ENCODE peak calls at places on chromosomes 4 and X, in six cellular contexts. K, B, Y, V, E and D are unnamed samples.

GRCh38 chr4:72326692-72327632 is 242.1 kb downstream of the ADAMTS3 start:
- DNase-seq in K (no peak), B (no peak), Y (no peak), V (peak), E (no peak), D (no peak)

GRCh38 chr4:165308606-165309005 is 18.9 kb upstream of the MSMO1 start:
- DNase-seq in K (no peak), B (no peak), Y (no peak), V (peak), E (no peak), D (no peak)

GRCh38 chr4:138005486-138005885 is 236.7 kb downstream of the SLC7A11 start:
- DNase-seq in K (no peak), B (no peak), Y (no peak), V (no peak), E (no peak), D (no peak)

GRCh38 chrX:6021316-6022091 is 207.2 kb downstream of the NLGN4X start:
- DNase-seq in K (no peak), B (no peak), Y (no peak), V (peak), E (no peak), D (no peak)

GRCh38 chr4:80201326-80202151 is 4.2 kb downstream of the PRDM8 start:
- DNase-seq in K (peak), B (peak), Y (no peak), V (peak), E (peak), D (no peak)

GRCh38 chrX:111568356-111568755 is 56.9 kb downstream of the SERTM2 start:
- DNase-seq in K (no peak), B (no peak), Y (no peak), V (peak), E (no peak), D (no peak)

GRCh38 chrX:51759055-51759454 is 15.8 kb downstream of the GSPT2 start:
- DNase-seq in K (no peak), B (no peak), Y (no peak), V (no peak), E (no peak), D (no peak)

GRCh38 chrX:40383360-40383759 is 197.4 kb upstream of the ATP6AP2 start:
- DNase-seq in K (no peak), B (no peak), Y (no peak), V (no peak), E (no peak), D (no peak)

GRCh38 chrX:151825927-151826471 is 86.7 kb upstream of the MAGEA4 start:
- DNase-seq in K (peak), B (no peak), Y (no peak), V (peak), E (peak), D (no peak)

GRCh38 chrX:81957900-81958545 is 756.1 kb downstream of the SH3BGRL start:
- DNase-seq in K (no peak), B (no peak), Y (no peak), V (peak), E (no peak), D (no peak)

GRCh38 chrX:109635151-109635550 is 10.2 kb upstream of the KCNE5 start:
- DNase-seq in K (no peak), B (no peak), Y (no peak), V (peak), E (no peak), D (no peak)

GRCh38 chr4:155415662-155416061 is 38.9 kb upstream of the MAP9 start:
- DNase-seq in K (no peak), B (no peak), Y (no peak), V (no peak), E (no peak), D (no peak)

GRCh38 chrX:93874554-93874953 is 200.5 kb downstream of the FAM133A start:
- DNase-seq in K (no peak), B (no peak), Y (no peak), V (peak), E (peak), D (no peak)

GRCh38 chrX:18575744-18576143 is 96.2 kb downstream of the RS1 start:
- DNase-seq in K (no peak), B (no peak), Y (no peak), V (peak), E (no peak), D (no peak)

GRCh38 chr4:154622598-154622997 is 10.1 kb upstream of the FGG start:
- DNase-seq in K (no peak), B (no peak), Y (no peak), V (peak), E (no peak), D (no peak)

GRCh38 chr4:85482000-85482738 is 7.2 kb downstream of the ARHGAP24 start:
- DNase-seq in K (no peak), B (no peak), Y (no peak), V (no peak), E (no peak), D (no peak)

GRCh38 chr4:82360298-82361177 is 13.3 kb downstream of the HNRNPD start:
- DNase-seq in K (no peak), B (no peak), Y (no peak), V (peak), E (no peak), D (no peak)

GRCh38 chr4:88533088-88533790 is 9.7 kb upstream of the PYURF start:
- DNase-seq in K (no peak), B (no peak), Y (no peak), V (peak), E (no peak), D (no peak)

GRCh38 chr4:107619065-107619464 is 101.0 kb downstream of the PAPSS1 start:
- DNase-seq in K (no peak), B (no peak), Y (no peak), V (no peak), E (peak), D (no peak)

GRCh38 chrX:15447985-15448639 is 45.0 kb downstream of the PIR start:
- DNase-seq in K (no peak), B (no peak), Y (no peak), V (no peak), E (no peak), D (no peak)

GRCh38 chrX:23008431-23009099 is 8.8 kb downstream of the DDX53 start:
- DNase-seq in K (no peak), B (no peak), Y (no peak), V (peak), E (no peak), D (no peak)

GRCh38 chr4:16126714-16127113 is 42.9 kb upstream of the PROM1 start:
- DNase-seq in K (no peak), B (no peak), Y (no peak), V (no peak), E (no peak), D (no peak)

GRCh38 chrX:107571296-107571998 is 56.9 kb upstream of the PRPS1 start:
- DNase-seq in K (no peak), B (no peak), Y (no peak), V (peak), E (no peak), D (no peak)

GRCh38 chrX:54357414-54358377 is at the start of gene WNK3:
- DNase-seq in K (peak), B (peak), Y (peak), V (peak), E (no peak), D (no peak)

GRCh38 chr4:17552427-17552826 is 24.6 kb upstream of the LAP3 start:
- DNase-seq in K (no peak), B (no peak), Y (no peak), V (no peak), E (no peak), D (no peak)

GRCh38 chr4:41143721-41144379 is 70.5 kb downstream of the APBB2 start:
- DNase-seq in K (no peak), B (no peak), Y (no peak), V (no peak), E (no peak), D (no peak)
- TF ChIP-seq CTCF in K (no peak), B (no peak), Y (no peak), V (no peak), E (no peak), D (no peak)

GRCh38 chrX:9180623-9181022 is 146.7 kb upstream of the FAM9B start:
- DNase-seq in K (no peak), B (no peak), Y (no peak), V (no peak), E (no peak), D (no peak)
- TF ChIP-seq CTCF in K (no peak), B (no peak), Y (no peak), V (no peak), E (no peak), D (no peak)

GRCh38 chrX:13750812-13751211 is 16.3 kb downstream of the OFD1 start:
- DNase-seq in K (no peak), B (no peak), Y (no peak), V (no peak), E (no peak), D (no peak)

GRCh38 chrX:13748486-13748885 is 13.9 kb downstream of the OFD1 start:
- DNase-seq in K (no peak), B (no peak), Y (no peak), V (no peak), E (no peak), D (no peak)

GRCh38 chrX:13747836-13748235 is 13.3 kb downstream of the OFD1 start:
- DNase-seq in K (no peak), B (no peak), Y (no peak), V (peak), E (peak), D (no peak)

GRCh38 chrX:13752141-13752540 is 17.6 kb downstream of the OFD1 start:
- DNase-seq in K (no peak), B (no peak), Y (no peak), V (peak), E (no peak), D (no peak)

GRCh38 chrX:13750204-13750603 is 15.7 kb downstream of the OFD1 start:
- DNase-seq in K (no peak), B (no peak), Y (no peak), V (peak), E (no peak), D (no peak)
- TF ChIP-seq CTCF in K (peak), B (no peak), Y (peak), V (peak), E (peak), D (peak)

GRCh38 chrX:37824491-37825224 is 22.7 kb downstream of the DYNLT3 start:
- DNase-seq in K (no peak), B (no peak), Y (no peak), V (no peak), E (no peak), D (no peak)

GRCh38 chrX:37830371-37830770 is 17.0 kb downstream of the DYNLT3 start:
- DNase-seq in K (no peak), B (no peak), Y (no peak), V (no peak), E (no peak), D (no peak)

GRCh38 chrX:37825225-37825842 is 22.0 kb downstream of the DYNLT3 start:
- DNase-seq in K (peak), B (no peak), Y (no peak), V (peak), E (no peak), D (no peak)
- TF ChIP-seq CTCF in K (peak), B (peak), Y (peak), V (peak), E (peak), D (peak)

GRCh38 chr4:98143001-98143899 is at the start of gene STPG2:
- DNase-seq in K (peak), B (peak), Y (peak), V (peak), E (peak), D (peak)
- TF ChIP-seq CTCF in K (no peak), B (no peak), Y (peak), V (peak), E (peak), D (peak)

DNA sequence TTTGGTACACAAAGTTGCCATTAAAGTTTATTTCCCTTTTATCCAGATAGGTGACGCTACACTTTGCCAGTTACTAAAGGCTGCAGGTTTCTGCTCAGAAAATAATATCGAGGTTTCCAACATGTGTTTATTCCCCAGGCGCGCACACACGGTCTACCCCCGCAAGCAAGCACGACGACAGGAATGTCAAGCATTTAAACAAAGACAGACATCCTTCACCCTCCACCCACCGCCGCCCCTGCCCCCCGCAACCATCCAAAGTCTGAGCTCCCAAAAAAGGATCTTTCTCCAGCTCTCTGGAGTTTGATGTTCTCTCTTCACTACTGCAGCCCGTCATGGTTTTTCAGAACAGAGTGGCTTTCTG is 1.3 kb upstream of the PCDH7 start:
- DNase-seq in K (no peak), B (no peak), Y (no peak), V (peak), E (no peak), D (no peak)
- TF ChIP-seq CTCF in K (peak), B (no peak), Y (no peak), V (peak), E (no peak), D (peak)

DNA sequence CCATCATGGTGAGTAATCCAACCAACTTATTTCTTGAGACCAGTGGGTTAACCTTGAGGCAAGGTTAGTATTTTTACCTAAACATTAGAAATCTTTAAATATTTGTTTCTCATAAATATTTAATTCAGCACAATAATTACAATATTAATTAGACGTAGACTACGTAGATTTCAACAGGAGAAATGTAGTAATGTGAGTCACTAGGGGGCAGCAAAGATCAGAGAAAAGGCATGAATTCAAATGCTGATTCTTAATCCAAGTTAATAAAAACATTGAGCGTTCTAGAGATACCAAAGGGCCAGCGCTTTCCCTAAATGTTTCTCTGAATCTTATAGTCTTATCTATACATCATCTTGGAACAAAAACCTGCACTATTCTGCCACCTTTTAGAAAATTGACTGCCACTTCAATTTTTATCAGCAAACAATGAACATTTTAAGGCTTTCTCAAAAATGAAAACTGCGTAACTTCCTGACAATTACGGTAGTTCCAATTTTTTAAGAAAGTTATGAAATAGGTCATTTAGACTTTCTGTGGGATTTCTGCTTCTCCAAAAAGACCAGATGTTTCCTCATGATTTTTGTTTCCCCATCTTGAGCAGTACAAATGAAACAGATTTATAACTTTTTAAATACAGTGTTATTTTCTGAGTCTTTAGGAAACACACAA is 180.7 kb downstream of the GASK1B start:
- DNase-seq in K (no peak), B (no peak), Y (no peak), V (peak), E (peak), D (no peak)
- TF ChIP-seq CTCF in K (peak), B (peak), Y (peak), V (peak), E (peak), D (peak)

GRCh38 chrX:135528756-135529155 is 8.3 kb downstream of the INTS6L start:
- DNase-seq in K (no peak), B (no peak), Y (no peak), V (peak), E (no peak), D (no peak)

GRCh38 chrX:135530097-135530496 is 9.6 kb downstream of the INTS6L start:
- DNase-seq in K (no peak), B (no peak), Y (no peak), V (no peak), E (no peak), D (no peak)

GRCh38 chrX:135531813-135532212 is 11.4 kb downstream of the INTS6L start:
- DNase-seq in K (no peak), B (no peak), Y (no peak), V (peak), E (no peak), D (no peak)

GRCh38 chrX:135522878-135523693 is 2.6 kb downstream of the INTS6L start:
- DNase-seq in K (no peak), B (no peak), Y (no peak), V (no peak), E (no peak), D (no peak)

GRCh38 chrX:135528274-135528673 is 7.8 kb downstream of the INTS6L start:
- DNase-seq in K (no peak), B (no peak), Y (no peak), V (no peak), E (no peak), D (no peak)
- TF ChIP-seq CTCF in K (no peak), B (no peak), Y (no peak), V (no peak), E (no peak), D (no peak)

GRCh38 chrX:112735147-112735546 is 55.4 kb upstream of the LHFPL1 start:
- DNase-seq in K (no peak), B (no peak), Y (no peak), V (no peak), E (no peak), D (no peak)

GRCh38 chrX:112736310-112736709 is 56.6 kb upstream of the LHFPL1 start:
- DNase-seq in K (no peak), B (no peak), Y (no peak), V (no peak), E (no peak), D (no peak)

GRCh38 chrX:112734250-112734649 is 54.5 kb upstream of the LHFPL1 start:
- DNase-seq in K (no peak), B (no peak), Y (no peak), V (no peak), E (no peak), D (no peak)

GRCh38 chrX:112731793-112732192 is 52.1 kb upstream of the LHFPL1 start:
- DNase-seq in K (no peak), B (no peak), Y (no peak), V (no peak), E (no peak), D (no peak)
- TF ChIP-seq CTCF in K (no peak), B (no peak), Y (no peak), V (no peak), E (no peak), D (peak)

GRCh38 chrX:3461824-3462508 is 115.5 kb upstream of the MXRA5 start:
- DNase-seq in K (no peak), B (no peak), Y (no peak), V (no peak), E (no peak), D (no peak)
- TF ChIP-seq CTCF in K (no peak), B (no peak), Y (no peak), V (no peak), E (no peak), D (peak)